ENCODE peak calls at places on chromosomes 6 and 20, in ten cellular contexts. One of them, this sample, is unnamed.

GRCh38 chr6:84052204-84052882 is 18.8 kb downstream of the MRAP2 start:
- DNase-seq in cardiac fibroblast: peak; percentile 43
- DNase-seq in thyroid gland: peak; percentile 41
- DNase-seq in fibroblast of mammary gland: peak; percentile 68
- DNase-seq in upper lobe of right lung: no peak
- DNase-seq in brain microvascular endothelial cell: peak; percentile 71
- DNase-seq in GM20000: no peak
- DNase-seq in body of pancreas: peak; percentile 35
- DNase-seq in dorsolateral prefrontal cortex: peak; percentile 91
- DNase-seq in tibial artery: peak; percentile 69
- DNase-seq in this sample: no peak

GRCh38 chr20:35572838-35573237 is 31.0 kb downstream of the ERGIC3 start:
- DNase-seq in cardiac fibroblast: no peak
- DNase-seq in thyroid gland: no peak
- DNase-seq in fibroblast of mammary gland: no peak
- DNase-seq in upper lobe of right lung: peak; percentile 17
- DNase-seq in brain microvascular endothelial cell: no peak
- DNase-seq in GM20000: no peak
- DNase-seq in body of pancreas: no peak
- DNase-seq in dorsolateral prefrontal cortex: no peak
- DNase-seq in tibial artery: no peak
- DNase-seq in this sample: no peak

GRCh38 chr6:131761061-131761761 is 46.6 kb upstream of the ENPP1 start:
- DNase-seq in cardiac fibroblast: peak; percentile 54
- DNase-seq in thyroid gland: no peak
- DNase-seq in fibroblast of mammary gland: peak; percentile 87
- DNase-seq in upper lobe of right lung: no peak
- DNase-seq in brain microvascular endothelial cell: peak; percentile 9
- DNase-seq in GM20000: no peak
- DNase-seq in body of pancreas: no peak
- DNase-seq in dorsolateral prefrontal cortex: no peak
- DNase-seq in tibial artery: no peak
- DNase-seq in this sample: no peak

GRCh38 chr20:38766071-38766470 is 17.8 kb downstream of the ACTR5 start:
- DNase-seq in cardiac fibroblast: no peak
- DNase-seq in thyroid gland: no peak
- DNase-seq in fibroblast of mammary gland: no peak
- DNase-seq in upper lobe of right lung: no peak
- DNase-seq in brain microvascular endothelial cell: no peak
- DNase-seq in GM20000: no peak
- DNase-seq in body of pancreas: no peak
- DNase-seq in dorsolateral prefrontal cortex: no peak
- DNase-seq in tibial artery: no peak
- DNase-seq in this sample: no peak

GRCh38 chr6:156942266-156942665 is 165.1 kb downstream of the ARID1B start:
- DNase-seq in cardiac fibroblast: no peak
- DNase-seq in thyroid gland: no peak
- DNase-seq in fibroblast of mammary gland: no peak
- DNase-seq in upper lobe of right lung: no peak
- DNase-seq in brain microvascular endothelial cell: no peak
- DNase-seq in GM20000: no peak
- DNase-seq in body of pancreas: no peak
- DNase-seq in dorsolateral prefrontal cortex: no peak
- DNase-seq in tibial artery: no peak
- DNase-seq in this sample: no peak

GRCh38 chr6:70651326-70651905 is 16.3 kb upstream of the SMAP1 start:
- DNase-seq in cardiac fibroblast: no peak
- DNase-seq in thyroid gland: no peak
- DNase-seq in fibroblast of mammary gland: no peak
- DNase-seq in upper lobe of right lung: no peak
- DNase-seq in brain microvascular endothelial cell: no peak
- DNase-seq in GM20000: no peak
- DNase-seq in body of pancreas: no peak
- DNase-seq in dorsolateral prefrontal cortex: no peak
- DNase-seq in tibial artery: no peak
- DNase-seq in this sample: no peak

GRCh38 chr20:21208999-21209398 is 83.1 kb downstream of the KIZ start:
- DNase-seq in cardiac fibroblast: peak; percentile 3
- DNase-seq in thyroid gland: no peak
- DNase-seq in fibroblast of mammary gland: no peak
- DNase-seq in upper lobe of right lung: no peak
- DNase-seq in brain microvascular endothelial cell: no peak
- DNase-seq in GM20000: no peak
- DNase-seq in body of pancreas: no peak
- DNase-seq in dorsolateral prefrontal cortex: no peak
- DNase-seq in tibial artery: no peak
- DNase-seq in this sample: no peak

GRCh38 chr6:145756170-145756662 is 20.9 kb upstream of the EPM2A start:
- DNase-seq in cardiac fibroblast: peak; percentile 98
- DNase-seq in thyroid gland: peak; percentile 12
- DNase-seq in fibroblast of mammary gland: peak; percentile 95
- DNase-seq in upper lobe of right lung: no peak
- DNase-seq in brain microvascular endothelial cell: peak; percentile 95
- DNase-seq in GM20000: no peak
- DNase-seq in body of pancreas: peak; percentile 39
- DNase-seq in dorsolateral prefrontal cortex: no peak
- DNase-seq in tibial artery: peak; percentile 37
- DNase-seq in this sample: no peak

GRCh38 chr20:5040345-5040744 is 39.0 kb upstream of the SLC23A2 start:
- DNase-seq in cardiac fibroblast: no peak
- DNase-seq in thyroid gland: no peak
- DNase-seq in fibroblast of mammary gland: no peak
- DNase-seq in upper lobe of right lung: no peak
- DNase-seq in brain microvascular endothelial cell: no peak
- DNase-seq in GM20000: no peak
- DNase-seq in body of pancreas: no peak
- DNase-seq in dorsolateral prefrontal cortex: no peak
- DNase-seq in tibial artery: no peak
- DNase-seq in this sample: no peak

GRCh38 chr6:106748547-106749207 is 119.3 kb downstream of the QRSL1 start:
- DNase-seq in cardiac fibroblast: no peak
- DNase-seq in thyroid gland: no peak
- DNase-seq in fibroblast of mammary gland: no peak
- DNase-seq in upper lobe of right lung: no peak
- DNase-seq in brain microvascular endothelial cell: no peak
- DNase-seq in GM20000: no peak
- DNase-seq in body of pancreas: no peak
- DNase-seq in dorsolateral prefrontal cortex: no peak
- DNase-seq in tibial artery: no peak
- DNase-seq in this sample: no peak

GRCh38 chr20:6501061-6501460 is 266.4 kb upstream of the BMP2 start:
- DNase-seq in cardiac fibroblast: peak; percentile 96
- DNase-seq in thyroid gland: no peak
- DNase-seq in fibroblast of mammary gland: peak; percentile 91
- DNase-seq in upper lobe of right lung: no peak
- DNase-seq in brain microvascular endothelial cell: peak; percentile 76
- DNase-seq in GM20000: no peak
- DNase-seq in body of pancreas: no peak
- DNase-seq in dorsolateral prefrontal cortex: no peak
- DNase-seq in tibial artery: no peak
- DNase-seq in this sample: no peak

GRCh38 chr6:111770263-111771083 is 102.8 kb downstream of the FYN start:
- DNase-seq in cardiac fibroblast: no peak
- DNase-seq in thyroid gland: no peak
- DNase-seq in fibroblast of mammary gland: no peak
- DNase-seq in upper lobe of right lung: no peak
- DNase-seq in brain microvascular endothelial cell: no peak
- DNase-seq in GM20000: no peak
- DNase-seq in body of pancreas: no peak
- DNase-seq in dorsolateral prefrontal cortex: no peak
- DNase-seq in tibial artery: no peak
- DNase-seq in this sample: no peak

GRCh38 chr20:44523746-44524145 is 1.9 kb upstream of the SERINC3 start:
- DNase-seq in cardiac fibroblast: no peak
- DNase-seq in thyroid gland: no peak
- DNase-seq in fibroblast of mammary gland: no peak
- DNase-seq in upper lobe of right lung: no peak
- DNase-seq in brain microvascular endothelial cell: no peak
- DNase-seq in GM20000: no peak
- DNase-seq in body of pancreas: no peak
- DNase-seq in dorsolateral prefrontal cortex: no peak
- DNase-seq in tibial artery: no peak
- DNase-seq in this sample: no peak

GRCh38 chr6:170038251-170038650 is 252.6 kb downstream of the DLL1 start:
- DNase-seq in cardiac fibroblast: no peak
- DNase-seq in thyroid gland: no peak
- DNase-seq in fibroblast of mammary gland: no peak
- DNase-seq in upper lobe of right lung: peak; percentile 57
- DNase-seq in brain microvascular endothelial cell: no peak
- DNase-seq in GM20000: no peak
- DNase-seq in body of pancreas: peak; percentile 4
- DNase-seq in dorsolateral prefrontal cortex: peak; percentile 15
- DNase-seq in tibial artery: no peak
- DNase-seq in this sample: no peak

GRCh38 chr20:25315418-25316210 is 67.7 kb downstream of the PYGB start:
- DNase-seq in cardiac fibroblast: peak; percentile 47
- DNase-seq in thyroid gland: peak; percentile 2
- DNase-seq in fibroblast of mammary gland: peak; percentile 69
- DNase-seq in upper lobe of right lung: peak; percentile 36
- DNase-seq in brain microvascular endothelial cell: peak; percentile 45
- DNase-seq in GM20000: no peak
- DNase-seq in body of pancreas: peak; percentile 9
- DNase-seq in dorsolateral prefrontal cortex: peak; percentile 21
- DNase-seq in tibial artery: peak; percentile 17
- DNase-seq in this sample: no peak

GRCh38 chr20:49594143-49594928 is 26.4 kb upstream of the PTGIS start:
- DNase-seq in cardiac fibroblast: peak; percentile 69
- DNase-seq in thyroid gland: peak; percentile 20
- DNase-seq in fibroblast of mammary gland: peak; percentile 93
- DNase-seq in upper lobe of right lung: no peak
- DNase-seq in brain microvascular endothelial cell: peak; percentile 53
- DNase-seq in GM20000: no peak
- DNase-seq in body of pancreas: peak; percentile 26
- DNase-seq in dorsolateral prefrontal cortex: no peak
- DNase-seq in tibial artery: peak; percentile 89
- DNase-seq in this sample: no peak

GRCh38 chr6:1479095-1479494 is 89.7 kb downstream of the FOXF2 start:
- DNase-seq in cardiac fibroblast: peak; percentile 58
- DNase-seq in thyroid gland: no peak
- DNase-seq in fibroblast of mammary gland: peak; percentile 99
- DNase-seq in upper lobe of right lung: no peak
- DNase-seq in brain microvascular endothelial cell: no peak
- DNase-seq in GM20000: no peak
- DNase-seq in body of pancreas: no peak
- DNase-seq in dorsolateral prefrontal cortex: no peak
- DNase-seq in tibial artery: no peak
- DNase-seq in this sample: no peak
- TF ChIP-seq CTCF in cardiac fibroblast: peak; percentile 12
- TF ChIP-seq CTCF in thyroid gland: peak; percentile 25
- TF ChIP-seq CTCF in fibroblast of mammary gland: peak; percentile 58
- TF ChIP-seq CTCF in upper lobe of right lung: no peak
- TF ChIP-seq CTCF in brain microvascular endothelial cell: peak; percentile 22
- TF ChIP-seq CTCF in GM20000: no peak
- TF ChIP-seq CTCF in body of pancreas: no peak
- TF ChIP-seq CTCF in dorsolateral prefrontal cortex: no peak
- TF ChIP-seq CTCF in tibial artery: no peak
- TF ChIP-seq CTCF in this sample: no peak

GRCh38 chr6:44004625-44005506 is 122.4 kb downstream of the MRPL14 start:
- DNase-seq in cardiac fibroblast: peak; percentile 34
- DNase-seq in thyroid gland: peak; percentile 90
- DNase-seq in fibroblast of mammary gland: no peak
- DNase-seq in upper lobe of right lung: peak; percentile 61
- DNase-seq in brain microvascular endothelial cell: no peak
- DNase-seq in GM20000: peak; percentile 35
- DNase-seq in body of pancreas: peak; percentile 54
- DNase-seq in dorsolateral prefrontal cortex: peak; percentile 39
- DNase-seq in tibial artery: no peak
- DNase-seq in this sample: no peak
- TF ChIP-seq CTCF in cardiac fibroblast: peak; percentile 45
- TF ChIP-seq CTCF in thyroid gland: peak; percentile 53
- TF ChIP-seq CTCF in fibroblast of mammary gland: peak; percentile 23
- TF ChIP-seq CTCF in upper lobe of right lung: peak; percentile 29
- TF ChIP-seq CTCF in brain microvascular endothelial cell: peak; percentile 56
- TF ChIP-seq CTCF in GM20000: peak; percentile 11
- TF ChIP-seq CTCF in body of pancreas: peak; percentile 5
- TF ChIP-seq CTCF in dorsolateral prefrontal cortex: peak; percentile 10
- TF ChIP-seq CTCF in tibial artery: no peak
- TF ChIP-seq CTCF in this sample: peak; percentile 28

DNA sequence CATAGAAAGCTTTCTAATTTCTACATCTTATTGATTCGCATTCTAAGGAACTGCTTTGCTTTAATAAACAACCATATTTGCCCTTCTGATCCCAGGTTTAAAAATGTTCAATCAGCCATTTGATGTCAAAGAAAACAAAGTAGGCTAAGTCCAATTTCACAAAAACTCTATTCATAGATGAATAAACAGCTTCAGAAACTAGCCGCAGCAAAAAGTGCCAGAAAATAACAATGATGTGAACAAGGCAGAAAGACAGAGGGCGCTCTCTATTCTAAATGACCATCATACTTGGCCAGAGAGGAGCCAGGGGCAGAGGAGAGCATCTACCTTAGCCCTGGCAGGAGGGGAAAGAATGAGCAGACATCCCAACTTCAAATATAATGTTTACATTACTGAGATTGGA is 9.7 kb downstream of the CNKSR3 start:
- DNase-seq in cardiac fibroblast: no peak
- DNase-seq in thyroid gland: no peak
- DNase-seq in fibroblast of mammary gland: no peak
- DNase-seq in upper lobe of right lung: no peak
- DNase-seq in brain microvascular endothelial cell: no peak
- DNase-seq in GM20000: no peak
- DNase-seq in body of pancreas: no peak
- DNase-seq in dorsolateral prefrontal cortex: no peak
- DNase-seq in tibial artery: no peak
- DNase-seq in this sample: no peak
- TF ChIP-seq CTCF in cardiac fibroblast: no peak
- TF ChIP-seq CTCF in thyroid gland: peak; percentile 58
- TF ChIP-seq CTCF in fibroblast of mammary gland: peak; percentile 59
- TF ChIP-seq CTCF in upper lobe of right lung: peak; percentile 39
- TF ChIP-seq CTCF in brain microvascular endothelial cell: peak; percentile 66
- TF ChIP-seq CTCF in GM20000: no peak
- TF ChIP-seq CTCF in body of pancreas: no peak
- TF ChIP-seq CTCF in dorsolateral prefrontal cortex: peak; percentile 88
- TF ChIP-seq CTCF in tibial artery: no peak
- TF ChIP-seq CTCF in this sample: peak; percentile 34

GRCh38 chr20:18272451-18272850 is 15.9 kb upstream of the ZNF133 start:
- DNase-seq in cardiac fibroblast: peak; percentile 46
- DNase-seq in thyroid gland: no peak
- DNase-seq in fibroblast of mammary gland: peak; percentile 40
- DNase-seq in upper lobe of right lung: no peak
- DNase-seq in brain microvascular endothelial cell: peak; percentile 29
- DNase-seq in GM20000: no peak
- DNase-seq in body of pancreas: no peak
- DNase-seq in dorsolateral prefrontal cortex: no peak
- DNase-seq in tibial artery: peak; percentile 28
- DNase-seq in this sample: no peak
- TF ChIP-seq CTCF in cardiac fibroblast: peak; percentile 52
- TF ChIP-seq CTCF in thyroid gland: no peak
- TF ChIP-seq CTCF in fibroblast of mammary gland: peak; percentile 10
- TF ChIP-seq CTCF in upper lobe of right lung: no peak
- TF ChIP-seq CTCF in brain microvascular endothelial cell: peak; percentile 43
- TF ChIP-seq CTCF in GM20000: no peak
- TF ChIP-seq CTCF in body of pancreas: no peak
- TF ChIP-seq CTCF in dorsolateral prefrontal cortex: no peak
- TF ChIP-seq CTCF in tibial artery: no peak
- TF ChIP-seq CTCF in this sample: no peak

This sample was measured in LNCaP clone FGC.